ENCODE peak calls at places on chromosomes 13 and 19, in four cellular contexts. V, U, E and Y are unnamed samples.

GRCh38 chr13:24097064-24097463 is 63.5 kb upstream of the SPATA13 start:
- DNase-seq in V (peak; percentile 16), U (no peak), E (peak; percentile 71), Y (no peak)

GRCh38 chr13:59700281-59700680 is 463.4 kb downstream of the DIAPH3 start:
- DNase-seq in V (no peak), U (no peak), E (peak; percentile 34), Y (no peak)

GRCh38 chr19:34539396-34539795 is 57.8 kb downstream of the WTIP start:
- DNase-seq in V (no peak), U (no peak), E (no peak), Y (no peak)

GRCh38 chr19:2814426-2814825 is 5.2 kb upstream of the ZNF554 start:
- DNase-seq in V (no peak), U (no peak), E (no peak), Y (no peak)

GRCh38 chr13:36774895-36775294 is 44.1 kb upstream of the RFXAP start:
- DNase-seq in V (no peak), U (no peak), E (no peak), Y (no peak)

GRCh38 chr13:50691682-50692263 is 151.7 kb downstream of the DLEU7 start:
- DNase-seq in V (no peak), U (peak; percentile 18), E (no peak), Y (no peak)

GRCh38 chr19:3607398-3608078 is 863 bp upstream of the TBXA2R start:
- DNase-seq in V (no peak), U (peak; percentile 84), E (no peak), Y (peak; percentile 81)

GRCh38 chr13:50646070-50646469 is 197.4 kb downstream of the DLEU7 start:
- DNase-seq in V (no peak), U (no peak), E (no peak), Y (no peak)

GRCh38 chr13:45799451-45799850 is 52.1 kb downstream of the SIAH3 start:
- DNase-seq in V (no peak), U (no peak), E (no peak), Y (no peak)

GRCh38 chr13:46010148-46010547 is 42.4 kb downstream of the ZC3H13 start:
- DNase-seq in V (no peak), U (peak; percentile 3), E (no peak), Y (peak; percentile 49)

GRCh38 chr13:38535271-38535670 is 151.6 kb upstream of the FREM2 start:
- DNase-seq in V (no peak), U (no peak), E (no peak), Y (no peak)

GRCh38 chr13:98307744-98308524 is 130.9 kb upstream of the RNF113B start:
- DNase-seq in V (no peak), U (no peak), E (no peak), Y (no peak)

GRCh38 chr13:35781044-35781443 is 304.6 kb upstream of the MAB21L1 start:
- DNase-seq in V (no peak), U (no peak), E (no peak), Y (no peak)

GRCh38 chr19:34145741-34146202 is 26.5 kb upstream of the LSM14A start:
- DNase-seq in V (no peak), U (peak; percentile 73), E (peak; percentile 46), Y (peak; percentile 76)

GRCh38 chr13:58823701-58824100 is 1192.2 kb downstream of the PCDH17 start:
- DNase-seq in V (no peak), U (no peak), E (no peak), Y (no peak)

GRCh38 chr13:30928971-30929370 is 3.5 kb upstream of the TEX26 start:
- DNase-seq in V (no peak), U (no peak), E (no peak), Y (no peak)

GRCh38 chr19:1862068-1862423 is 1.3 kb downstream of the KLF16 start:
- DNase-seq in V (no peak), U (no peak), E (no peak), Y (no peak)

GRCh38 chr19:44401108-44401786 is at the start of gene ZNF285:
- DNase-seq in V (peak; percentile 1), U (peak; percentile 87), E (peak; percentile 84), Y (peak; percentile 98)

DNA sequence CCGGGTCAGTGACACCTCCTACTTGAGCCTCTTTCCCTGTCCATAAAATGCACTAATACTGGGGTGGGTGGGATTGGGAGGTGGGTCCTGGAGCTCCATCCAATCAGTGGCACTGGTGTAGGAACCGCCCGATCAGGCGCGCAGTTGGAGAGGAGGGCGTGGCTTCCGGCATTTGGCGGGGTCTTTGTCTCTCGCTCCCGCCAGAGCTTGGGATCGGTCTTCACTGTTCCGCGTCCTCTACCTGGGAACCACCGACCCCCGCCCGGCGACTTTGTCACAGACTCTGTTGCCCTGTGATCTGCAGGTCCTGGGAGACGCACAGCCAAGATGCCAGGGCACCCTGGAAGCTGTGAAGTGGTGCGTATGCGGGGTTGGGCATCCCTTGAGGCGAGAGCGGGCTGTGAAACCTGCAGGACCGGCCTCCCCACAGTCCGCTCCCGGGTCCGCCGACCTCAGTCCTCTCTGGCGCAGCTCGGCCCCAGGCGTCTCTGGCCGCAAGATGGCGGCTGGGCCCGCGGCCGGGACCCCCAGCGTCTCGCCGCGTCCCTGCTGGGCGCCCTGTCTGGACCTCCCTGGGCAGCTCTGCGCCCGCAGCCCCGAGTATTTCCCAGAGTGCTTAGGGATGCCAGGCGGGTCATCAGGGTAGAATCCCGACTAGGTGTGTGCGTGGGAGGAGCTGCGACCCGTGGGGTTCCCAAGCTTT is 41.6 kb upstream of the ZNF730 start:
- DNase-seq in V (no peak), U (peak; percentile 69), E (no peak), Y (peak; percentile 96)
- TF ChIP-seq CREB1 in V (no peak), U (no peak), E (no peak), Y (no peak)

GRCh38 chr19:38851622-38852230 is 1.9 kb upstream of the HNRNPL start:
- DNase-seq in V (no peak), U (peak; percentile 97), E (peak; percentile 79), Y (peak; percentile 97)

GRCh38 chr19:38850976-38851621 is 1.3 kb upstream of the HNRNPL start:
- DNase-seq in V (no peak), U (peak; percentile 80), E (no peak), Y (peak; percentile 65)

GRCh38 chr19:38849147-38849745 is 540 bp downstream of the HNRNPL start:
- DNase-seq in V (peak; percentile 82), U (peak; percentile 98), E (peak; percentile 88), Y (peak; percentile 94)

GRCh38 chr19:38849746-38850230 is at the start of gene HNRNPL:
- DNase-seq in V (no peak), U (no peak), E (no peak), Y (no peak)

DNA sequence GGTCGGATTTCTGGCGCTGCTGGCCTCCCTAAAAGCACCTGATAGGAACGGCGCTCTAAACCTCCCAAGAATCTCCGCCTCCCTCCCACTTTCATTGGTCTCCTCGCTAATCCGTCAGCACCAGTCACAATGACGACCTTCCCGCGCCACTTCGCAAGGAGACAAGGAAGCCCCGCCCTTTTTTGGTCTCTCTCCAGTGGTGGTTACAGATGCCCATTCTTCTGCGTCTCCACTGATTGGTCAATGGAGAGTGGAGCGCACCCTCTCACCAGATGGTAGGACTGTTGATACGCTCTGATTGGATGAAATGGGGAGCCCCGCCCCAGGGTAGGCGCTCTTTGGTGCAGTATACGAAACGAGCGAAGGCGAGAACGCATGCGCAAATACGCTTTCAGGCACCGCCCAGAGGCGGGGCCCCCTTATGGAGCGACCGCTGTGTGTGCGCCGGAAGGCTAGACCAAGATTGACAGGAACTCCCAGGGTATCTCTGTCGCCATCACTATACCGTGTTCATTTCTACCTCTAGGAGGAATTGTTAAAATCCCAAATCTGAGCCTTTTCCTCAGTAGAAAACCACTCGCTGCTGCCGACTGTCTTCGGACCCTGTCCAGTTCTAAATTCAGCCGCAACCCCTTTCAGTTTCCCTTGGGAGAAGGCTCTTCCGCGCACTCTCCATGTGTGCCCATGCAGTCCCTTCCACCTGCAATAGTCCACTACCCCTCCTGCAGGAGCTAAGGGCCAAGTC is 617 bp upstream of the HNRNPL start:
- DNase-seq in V (peak; percentile 100), U (peak; percentile 100), E (peak; percentile 100), Y (peak; percentile 100)
- H3K4me1 ChIP-seq in V (peaks cover 8% of the 10 kb centered on the region), U (peaks cover 16% of the 10 kb centered on the region), E (peaks cover 60% of the 10 kb centered on the region), Y (peaks cover 11% of the 10 kb centered on the region)

DNA sequence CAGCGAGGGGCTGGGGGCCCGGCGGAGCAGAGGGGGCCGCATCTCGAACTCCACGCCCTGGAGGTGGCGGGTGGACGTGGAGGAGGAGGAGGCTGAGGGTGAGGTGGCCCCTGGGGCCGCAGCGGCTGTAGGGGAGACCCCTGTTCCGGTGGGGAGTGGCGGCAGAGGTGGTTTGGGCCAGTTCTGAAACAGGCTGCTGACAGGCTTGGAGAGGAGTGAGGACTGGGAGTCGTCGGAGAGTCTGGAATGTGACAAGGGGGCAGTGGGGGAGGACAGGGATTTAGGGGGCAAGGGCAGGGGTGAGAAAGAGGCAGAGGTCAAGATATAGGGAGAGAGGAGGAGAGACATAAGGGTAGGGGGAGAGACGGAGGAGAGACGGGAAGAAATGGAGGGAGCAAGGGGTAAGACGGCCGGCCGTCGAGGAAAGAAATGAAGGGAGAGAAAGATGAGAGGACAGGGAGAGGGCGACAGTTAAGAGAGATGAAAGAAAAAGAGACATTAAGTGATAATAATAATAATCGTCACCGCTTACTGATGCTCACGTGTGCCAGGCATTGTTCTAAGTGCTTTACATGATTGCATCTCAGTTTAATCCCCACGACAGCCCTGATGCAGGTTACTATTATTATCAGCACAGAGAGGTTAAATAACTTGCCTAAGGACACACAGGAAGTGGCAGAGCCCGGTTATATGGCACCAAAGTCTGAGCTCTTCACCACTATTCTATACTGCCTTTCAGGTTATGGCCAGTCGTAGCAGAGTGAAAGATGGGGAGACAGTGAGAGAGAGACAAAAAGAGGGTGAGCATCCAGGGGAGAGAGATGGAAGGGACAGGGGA is 13.4 kb downstream of the C19orf81 start:
- DNase-seq in V (no peak), U (no peak), E (no peak), Y (no peak)
- TF ChIP-seq REST in V (no peak), U (no peak), E (no peak), Y (no peak)

GRCh38 chr19:16397791-16398529 is 73.3 kb downstream of the KLF2 start:
- DNase-seq in V (no peak), U (no peak), E (no peak), Y (no peak)
- TF ChIP-seq CREB1 in V (no peak), U (no peak), E (no peak), Y (no peak)

GRCh38 chr19:7699003-7699402 is 2.9 kb downstream of the FCER2 start:
- DNase-seq in V (no peak), U (no peak), E (no peak), Y (no peak)

GRCh38 chr19:7699422-7700127 is 2.4 kb downstream of the FCER2 start:
- DNase-seq in V (peak; percentile 73), U (peak; percentile 70), E (no peak), Y (no peak)

GRCh38 chr19:7697721-7698287 is 4.1 kb downstream of the FCER2 start:
- DNase-seq in V (no peak), U (no peak), E (no peak), Y (no peak)

GRCh38 chr19:7700128-7700470 is 1.8 kb downstream of the FCER2 start:
- DNase-seq in V (no peak), U (no peak), E (no peak), Y (no peak)

GRCh38 chr19:7698583-7698982 is 3.3 kb downstream of the FCER2 start:
- DNase-seq in V (no peak), U (no peak), E (no peak), Y (no peak)
- H3K4me1 ChIP-seq in V (peaks cover 43% of the 10 kb centered on the region), U (peaks cover 2% of the 10 kb centered on the region), E (peaks cover 11% of the 10 kb centered on the region), Y (peaks cover 4% of the 10 kb centered on the region)